ENCODE peak calls at places on chromosomes 12 and 14, in eight cellular contexts. J, B, Q, K, L, Y, T and X are unnamed samples.

GRCh38 chr14:85296466-85297210 is 233.3 kb upstream of the FLRT2 start:
- DNase-seq in J (peak), B (peak), Q (no peak), K (peak), L (peak), Y (no peak), T (no peak), X (no peak)

GRCh38 chr14:71776463-71777359 is 155.5 kb upstream of the RGS6 start:
- DNase-seq in J (no peak), B (peak), Q (no peak), K (peak), L (no peak), Y (peak), T (no peak), X (peak)

GRCh38 chr12:60257063-60257462 is 661.2 kb downstream of the SLC16A7 start:
- DNase-seq in J (peak), B (peak), Q (no peak), K (peak), L (peak), Y (no peak), T (no peak), X (no peak)

GRCh38 chr12:131615316-131616053 is 95.4 kb upstream of the SFSWAP start:
- DNase-seq in J (no peak), B (no peak), Q (no peak), K (no peak), L (no peak), Y (no peak), T (no peak), X (no peak)

GRCh38 chr12:34397591-34398365 is 375.5 kb downstream of the ALG10 start:
- DNase-seq in J (no peak), B (no peak), Q (peak), K (no peak), L (no peak), Y (no peak), T (peak), X (no peak)

GRCh38 chr12:96206957-96207356 is 12.8 kb downstream of the ELK3 start:
- DNase-seq in J (no peak), B (no peak), Q (no peak), K (no peak), L (no peak), Y (no peak), T (no peak), X (no peak)

GRCh38 chr14:85437143-85437542 is 92.8 kb upstream of the FLRT2 start:
- DNase-seq in J (peak), B (peak), Q (no peak), K (peak), L (peak), Y (no peak), T (no peak), X (no peak)

GRCh38 chr14:21647380-21647779 is 6.3 kb upstream of the OR4E2 start:
- DNase-seq in J (no peak), B (peak), Q (no peak), K (peak), L (no peak), Y (no peak), T (no peak), X (no peak)

GRCh38 chr14:89650077-89650978 is 233.3 kb upstream of the FOXN3 start:
- DNase-seq in J (peak), B (no peak), Q (no peak), K (no peak), L (no peak), Y (peak), T (no peak), X (peak)

GRCh38 chr12:54958048-54958658 is 26.4 kb downstream of the TESPA1 start:
- DNase-seq in J (peak), B (peak), Q (no peak), K (peak), L (peak), Y (peak), T (peak), X (peak)

GRCh38 chr14:87813211-87813610 is 179.8 kb downstream of the GALC start:
- DNase-seq in J (peak), B (no peak), Q (no peak), K (no peak), L (no peak), Y (no peak), T (no peak), X (no peak)

DNA sequence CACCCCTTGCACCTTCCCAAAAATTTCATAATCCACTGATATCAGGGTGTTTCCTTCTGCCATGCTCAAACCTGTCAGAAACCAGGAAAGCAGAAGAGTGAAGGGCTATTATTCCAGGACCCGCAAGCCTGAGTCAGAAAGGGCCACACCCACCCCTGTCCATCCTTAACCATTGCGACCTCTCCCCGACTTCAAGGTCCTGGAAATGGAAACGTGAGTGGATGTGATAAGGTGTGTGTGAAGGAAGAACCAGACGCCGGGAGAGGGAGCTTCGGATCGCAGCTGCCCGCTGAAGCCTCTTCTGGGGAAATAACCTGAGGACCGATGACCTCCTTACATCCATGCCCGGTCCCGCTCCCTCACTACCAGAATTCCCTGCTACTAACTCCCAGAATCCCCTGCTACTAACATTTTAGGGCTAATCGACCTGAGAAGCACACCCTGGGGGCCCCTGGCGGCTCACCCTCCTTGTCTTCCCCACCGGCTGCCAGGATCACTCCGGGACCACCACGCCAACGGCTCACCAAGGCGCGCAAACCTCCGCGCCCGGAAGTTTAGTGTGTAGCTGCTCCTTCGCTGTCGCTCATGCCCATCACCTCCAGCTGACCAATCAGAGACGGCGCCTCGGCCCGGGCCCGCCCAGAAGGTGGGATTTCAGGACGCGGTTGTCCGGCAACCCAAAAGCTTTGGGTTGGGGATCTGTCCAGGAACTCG is at the start of gene ACYP1:
- DNase-seq in J (peak), B (peak), Q (peak), K (peak), L (peak), Y (peak), T (peak), X (peak)
- TF ChIP-seq CTCF in J (no peak), B (no peak), Q (no peak), K (no peak), L (peak), Y (no peak), T (no peak), X (no peak)

GRCh38 chr12:4743046-4743445 is 22.8 kb downstream of the GALNT8 start:
- DNase-seq in J (no peak), B (no peak), Q (no peak), K (no peak), L (no peak), Y (no peak), T (no peak), X (no peak)
- TF ChIP-seq CTCF in J (no peak), B (no peak), Q (no peak), K (no peak), L (no peak), Y (no peak), T (no peak), X (no peak)

DNA sequence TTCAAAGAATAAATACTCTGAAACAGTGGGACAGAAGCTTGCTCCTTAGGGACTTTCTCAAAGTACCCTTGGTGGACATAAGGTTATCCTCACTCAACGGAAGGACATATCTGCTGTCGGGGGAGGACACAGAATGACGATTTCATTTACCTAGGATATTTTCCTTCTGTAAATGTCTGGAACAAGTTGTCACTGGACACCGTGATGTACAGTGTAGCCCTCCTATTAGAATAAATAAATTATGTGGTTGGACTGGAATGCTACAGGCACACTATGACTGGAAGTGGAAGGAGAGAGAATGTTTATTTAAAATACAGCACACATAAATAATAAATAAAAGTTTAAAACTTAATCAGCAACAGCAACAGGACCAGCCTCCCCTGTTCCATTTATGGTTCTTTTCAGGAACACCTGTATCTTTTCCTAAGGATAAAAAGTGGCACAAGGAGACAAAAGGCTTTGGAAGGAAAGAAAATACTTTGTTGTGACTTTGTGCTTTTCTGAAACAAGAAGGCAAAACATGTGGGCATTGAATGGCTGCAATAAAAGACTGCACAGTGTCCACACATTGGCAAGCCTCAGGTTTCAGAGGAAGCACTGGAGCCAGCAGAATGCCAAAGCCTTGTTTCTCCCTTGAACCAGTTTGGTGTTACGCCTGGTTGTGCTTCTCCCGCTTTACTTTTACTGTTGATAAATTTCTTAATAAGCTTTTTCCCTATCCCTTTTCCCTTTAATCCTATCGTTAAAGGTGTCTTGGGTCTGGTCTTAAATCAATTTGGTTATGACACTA is 36.8 kb downstream of the FGD4 start:
- DNase-seq in J (peak), B (no peak), Q (no peak), K (peak), L (peak), Y (no peak), T (no peak), X (no peak)
- TF ChIP-seq CTCF in J (no peak), B (no peak), Q (no peak), K (no peak), L (no peak), Y (no peak), T (no peak), X (no peak)

DNA sequence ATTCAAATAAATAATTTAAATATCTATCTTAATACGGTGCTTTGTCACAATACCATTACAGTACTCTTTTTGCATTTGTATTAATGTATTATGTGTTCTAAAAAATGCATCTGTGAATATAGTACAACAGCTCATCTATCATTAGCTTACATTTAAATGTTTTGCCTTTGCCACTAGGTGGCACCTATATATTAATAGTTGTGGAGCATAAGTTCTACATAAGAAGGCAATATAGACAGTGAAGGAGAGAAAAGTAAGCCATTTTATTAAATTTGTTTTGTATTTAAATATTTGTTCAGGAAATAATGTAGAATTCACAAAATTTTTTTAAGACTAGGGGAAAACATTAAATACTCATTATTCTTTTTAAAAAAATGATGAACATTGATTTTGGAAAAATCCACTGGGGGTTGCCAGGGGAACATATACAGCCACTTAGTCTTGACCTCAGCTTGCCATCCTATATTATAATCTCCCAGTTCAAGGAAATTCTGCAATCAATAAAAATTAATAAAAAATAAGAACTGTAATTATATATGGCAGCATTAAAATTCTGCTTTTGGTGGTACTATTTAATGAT is 9.8 kb downstream of the CCER1 start:
- DNase-seq in J (peak), B (peak), Q (no peak), K (peak), L (peak), Y (peak), T (no peak), X (no peak)
- TF ChIP-seq CTCF in J (peak), B (peak), Q (peak), K (peak), L (peak), Y (peak), T (no peak), X (peak)

DNA sequence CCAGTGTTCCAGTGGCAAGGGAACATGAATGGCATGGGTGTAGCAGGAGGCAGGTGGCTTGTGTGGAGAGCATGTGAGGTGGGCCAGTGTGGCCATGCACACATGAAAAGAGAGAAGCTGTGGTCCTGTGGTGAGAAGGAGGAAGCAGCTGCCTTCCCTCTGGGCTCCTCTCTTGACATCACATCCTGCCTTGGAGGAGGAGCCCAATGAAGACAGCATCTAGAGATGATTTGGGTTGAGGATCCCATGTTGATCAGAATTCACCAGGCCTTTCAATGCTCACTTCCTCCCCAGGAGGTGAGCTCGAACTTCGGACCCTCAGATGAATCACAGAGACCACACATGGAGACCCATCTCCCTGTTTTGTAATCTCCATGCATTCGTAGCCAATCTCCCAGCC is 82.6 kb downstream of the LRRC74A start:
- DNase-seq in J (no peak), B (no peak), Q (no peak), K (no peak), L (no peak), Y (peak), T (no peak), X (peak)
- TF ChIP-seq CTCF in J (no peak), B (no peak), Q (no peak), K (no peak), L (no peak), Y (no peak), T (no peak), X (no peak)